ENCODE peak calls at places on chromosomes 12 and 14, in five cellular contexts. X is A549, N is IMR-90, H is transverse colon, C is heart left ventricle. G is an unnamed sample.

GRCh38 chr14:99531221-99532096 is 50.2 kb downstream of the CCNK start:
- DNase-seq in C (no peak), X (no peak), H (no peak), N (peak; percentile 81), G (no peak)

GRCh38 chr12:91224411-91224810 is 41.8 kb upstream of the DCN start:
- DNase-seq in C (no peak), H (no peak), N (no peak), X (no peak), G (no peak)

GRCh38 chr12:118055144-118055557 is 5.8 kb downstream of the WSB2 start:
- DNase-seq in C (no peak), H (peak; percentile 54), N (peak; percentile 22), X (peak; percentile 39), G (peak; percentile 76)

GRCh38 chr14:39558525-39558924 is 126.3 kb upstream of the FBXO33 start:
- DNase-seq in H (no peak), C (no peak), N (no peak), X (no peak), G (no peak)

GRCh38 chr12:122150127-122150681 is 23.8 kb downstream of the IL31 start:
- DNase-seq in H (no peak), X (no peak), C (no peak), N (no peak), G (no peak)

GRCh38 chr14:105577339-105577861 is 51.0 kb downstream of the TMEM121 start:
- DNase-seq in C (no peak), X (no peak), N (no peak), H (no peak), G (peak; percentile 45)

GRCh38 chr14:96797943-96798349 is 764 bp downstream of the VRK1 start:
- DNase-seq in X (peak; percentile 9), C (no peak), N (no peak), H (no peak), G (no peak)

GRCh38 chr12:4197922-4198763 is 75.4 kb upstream of the CCND2 start:
- DNase-seq in C (no peak), X (no peak), H (no peak), N (no peak), G (no peak)

GRCh38 chr12:19316420-19316819 is 122.9 kb upstream of the AEBP2 start:
- DNase-seq in C (no peak), N (peak; percentile 49), H (no peak), X (no peak), G (no peak)

GRCh38 chr12:59803735-59804134 is 207.9 kb downstream of the SLC16A7 start:
- DNase-seq in X (no peak), H (no peak), C (no peak), N (peak; percentile 40), G (no peak)

GRCh38 chr14:41609704-41610183 is 3.1 kb downstream of the LRFN5 start:
- DNase-seq in C (peak; percentile 68), X (no peak), H (no peak), N (peak; percentile 58), G (no peak)

GRCh38 chr14:50805396-50805795 is 25.6 kb downstream of the NIN start:
- DNase-seq in H (no peak), N (no peak), C (no peak), X (no peak), G (no peak)

GRCh38 chr12:122610911-122611310 is 83.9 kb downstream of the KNTC1 start:
- DNase-seq in X (no peak), N (peak; percentile 24), H (no peak), C (no peak), G (no peak)

GRCh38 chr12:113274848-113275247 is 53.6 kb downstream of the TPCN1 start:
- DNase-seq in X (no peak), C (peak; percentile 3), N (no peak), H (no peak), G (no peak)

GRCh38 chr12:113277511-113277910 is 56.2 kb downstream of the TPCN1 start:
- DNase-seq in H (no peak), X (no peak), C (peak; percentile 22), N (no peak), G (peak; percentile 37)

GRCh38 chr12:113276946-113277500 is 55.8 kb downstream of the TPCN1 start:
- DNase-seq in N (no peak), C (peak; percentile 56), X (no peak), H (no peak), G (no peak)

GRCh38 chr12:113278141-113278540 is 56.8 kb downstream of the SLC8B1 start:
- DNase-seq in H (no peak), C (peak; percentile 23), N (no peak), X (no peak), G (no peak)

GRCh38 chr12:113276306-113276705 is 55.0 kb downstream of the TPCN1 start:
- DNase-seq in H (no peak), X (no peak), C (peak; percentile 13), N (peak; percentile 13), G (no peak)
- TF ChIP-seq CTCF in H (no peak), X (no peak), C (no peak), N (no peak), G (no peak)

GRCh38 chr12:751828-752672 is at the start of gene WNK1:
- DNase-seq in H (peak; percentile 97), C (peak; percentile 99), N (peak; percentile 99), X (peak; percentile 99), G (peak; percentile 98)
- TF ChIP-seq POLR2A in H (peak; percentile 91), C (peak; percentile 92), N (peak; percentile 94), X (peak; percentile 87), G (peak; percentile 47)

DNA sequence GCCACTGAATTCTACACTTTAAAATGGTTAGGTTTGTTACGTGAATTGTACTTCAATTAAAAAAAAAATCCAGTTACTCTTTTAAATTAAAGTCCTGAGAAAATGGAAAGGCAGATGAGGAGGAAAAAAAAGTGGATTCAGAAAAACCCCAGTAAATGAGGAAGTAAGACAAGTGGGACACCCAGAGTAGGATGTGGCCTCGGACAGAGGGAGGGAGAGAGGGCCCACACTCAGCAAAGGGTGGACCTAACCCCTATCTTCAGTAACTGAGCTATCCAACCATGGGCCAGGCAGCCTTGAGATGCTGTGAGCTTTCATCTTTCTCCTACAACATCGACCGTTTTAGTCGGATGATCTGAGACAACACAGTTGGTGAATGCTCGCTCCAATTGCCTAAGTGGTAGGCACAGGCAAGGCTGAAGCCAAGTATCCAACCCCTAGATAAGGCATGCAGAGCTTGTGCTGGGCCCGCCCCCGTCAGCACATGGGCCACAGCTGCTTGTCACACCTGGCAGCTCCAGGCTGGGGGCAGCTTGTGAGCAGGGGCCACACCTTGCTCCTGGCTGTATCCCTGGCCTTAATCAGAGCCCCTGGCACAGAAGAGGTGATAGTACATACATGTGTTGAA is 142.1 kb downstream of the TTC7B start:
- DNase-seq in X (no peak), C (no peak), H (no peak), N (no peak), G (no peak)
- H3K4me1 ChIP-seq in X (peaks cover 16% of the 10 kb centered on the region), C (no peaks in the 10 kb centered on the region), H (no peaks in the 10 kb centered on the region), N (peaks cover 18% of the 10 kb centered on the region), G (no peaks in the 10 kb centered on the region)

GRCh38 chr12:5273709-5274108 is 158.2 kb upstream of the NTF3 start:
- DNase-seq in N (no peak), H (no peak), X (no peak), C (peak; percentile 39), G (no peak)

GRCh38 chr12:5280091-5280490 is 151.8 kb upstream of the NTF3 start:
- DNase-seq in C (no peak), X (no peak), H (no peak), N (no peak), G (no peak)

GRCh38 chr12:5272061-5272820 is 159.7 kb upstream of the NTF3 start:
- DNase-seq in C (no peak), N (no peak), X (no peak), H (no peak), G (no peak)

GRCh38 chr12:5276327-5276880 is 155.5 kb upstream of the NTF3 start:
- DNase-seq in X (no peak), N (no peak), C (no peak), H (no peak), G (no peak)
- TF ChIP-seq CTCF in X (no peak), N (no peak), C (no peak), H (no peak), G (no peak)

G was measured in Peyer's patch.